ENCODE peak calls at places on chromosomes 3 and 15, in eight cellular contexts. S is neural progenitor cell, O is tibial nerve, T is AG10803, F is type B pancreatic cell, M is GM12865, G is B cell, B is WTC11. R is an unnamed sample.

GRCh38 chr15:52503788-52504496 is 24.7 kb downstream of the MYO5A start:
- DNase-seq in S (no peak), O (no peak), T (no peak), F (no peak), M (peak), G (peak), B (no peak), R (peak)

GRCh38 chr3:33942483-33943150 is 144.2 kb downstream of the PDCD6IP start:
- DNase-seq in S (no peak), O (no peak), T (no peak), F (no peak), M (peak), G (no peak), B (no peak), R (no peak)

GRCh38 chr3:131141770-131142169 is 115.1 kb downstream of the NEK11 start:
- DNase-seq in S (no peak), O (no peak), T (no peak), F (no peak), M (no peak), G (no peak), B (no peak), R (no peak)

GRCh38 chr3:120177907-120178306 is 83.7 kb upstream of the GSK3B start:
- DNase-seq in S (no peak), O (no peak), T (peak), F (no peak), M (peak), G (no peak), B (no peak), R (no peak)

GRCh38 chr15:83613716-83614115 is 40.2 kb upstream of the ADAMTSL3 start:
- DNase-seq in S (no peak), O (no peak), T (peak), F (no peak), M (no peak), G (no peak), B (no peak), R (no peak)

GRCh38 chr3:106229495-106230278 is 360.9 kb upstream of the CBLB start:
- DNase-seq in S (no peak), O (no peak), T (no peak), F (no peak), M (no peak), G (no peak), B (no peak), R (no peak)

GRCh38 chr3:73580343-73580742 is 44.4 kb downstream of the PDZRN3 start:
- DNase-seq in S (no peak), O (no peak), T (peak), F (no peak), M (peak), G (no peak), B (no peak), R (no peak)

GRCh38 chr3:143120716-143121239 is 1.2 kb downstream of the CHST2 start:
- DNase-seq in S (peak), O (no peak), T (peak), F (peak), M (peak), G (peak), B (no peak), R (peak)

DNA sequence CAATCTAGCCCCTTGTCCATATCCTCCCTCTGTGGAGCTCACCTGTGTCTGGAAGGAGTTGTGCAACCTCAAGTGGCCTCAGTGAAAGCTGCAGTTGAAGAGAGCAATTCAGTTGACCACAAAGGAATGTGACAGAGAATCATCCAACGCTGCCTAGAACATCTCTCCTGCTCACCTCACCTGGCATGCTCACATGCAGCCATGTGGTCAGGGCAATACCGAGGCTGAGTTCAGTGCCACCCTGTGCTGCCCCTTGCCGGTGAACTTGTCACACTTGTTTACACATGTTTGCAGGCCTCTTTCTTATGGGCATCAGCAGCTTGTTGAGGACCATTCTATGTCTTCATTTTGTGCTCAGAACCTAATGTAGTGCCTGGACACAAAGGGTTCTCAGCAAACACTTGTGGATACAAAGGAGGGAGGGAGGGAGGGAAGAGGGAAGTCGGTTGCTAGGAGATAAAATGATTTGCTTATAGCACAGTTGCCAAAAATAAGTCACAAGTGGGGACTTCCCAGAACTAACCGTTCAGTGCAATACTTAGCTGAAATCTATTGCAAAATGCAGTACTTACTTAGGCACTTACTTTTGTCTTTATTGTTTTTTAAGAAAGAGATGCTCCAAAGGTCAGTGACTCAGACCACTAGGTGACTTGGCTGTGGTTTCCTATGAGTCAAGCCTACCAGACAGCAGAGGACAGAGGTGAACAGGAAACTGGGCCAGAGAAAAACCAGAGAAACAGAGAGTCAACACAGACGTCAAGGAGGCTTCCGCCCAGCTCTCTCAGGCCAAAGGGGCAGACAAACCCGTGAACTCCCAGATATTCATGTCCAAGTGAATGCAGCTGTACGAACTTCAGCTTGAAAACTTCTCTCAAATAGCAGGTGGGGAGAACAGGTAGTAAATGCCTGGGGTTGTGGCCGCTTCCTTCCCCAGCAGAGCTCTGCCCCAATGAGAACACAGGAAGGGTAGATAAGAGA is 227.8 kb upstream of the CTNNB1 start:
- DNase-seq in S (no peak), O (peak), T (peak), F (no peak), M (peak), G (peak), B (no peak), R (peak)
- TF ChIP-seq CTCF in S (no peak), O (no peak), T (no peak), F (no peak), M (peak), G (no peak), B (no peak), R (peak)

GRCh38 chr3:114669614-114670013 is 375.8 kb downstream of the TIGIT start:
- DNase-seq in S (no peak), O (no peak), T (peak), F (no peak), M (no peak), G (no peak), B (no peak), R (no peak)
- TF ChIP-seq CTCF in S (no peak), O (no peak), T (no peak), F (no peak), M (no peak), G (no peak), B (no peak), R (no peak)

GRCh38 chr3:21174461-21174860 is 576.5 kb downstream of the ZNF385D start:
- DNase-seq in S (no peak), O (no peak), T (peak), F (no peak), M (no peak), G (no peak), B (no peak), R (no peak)

GRCh38 chr3:21169858-21170257 is 581.2 kb downstream of the ZNF385D start:
- DNase-seq in S (no peak), O (no peak), T (no peak), F (no peak), M (no peak), G (no peak), B (no peak), R (no peak)

GRCh38 chr3:21170964-21171363 is 580.0 kb downstream of the ZNF385D start:
- DNase-seq in S (peak), O (no peak), T (no peak), F (no peak), M (peak), G (no peak), B (no peak), R (no peak)
- TF ChIP-seq CTCF in S (peak), O (no peak), T (peak), F (peak), M (peak), G (peak), B (peak), R (peak)

DNA sequence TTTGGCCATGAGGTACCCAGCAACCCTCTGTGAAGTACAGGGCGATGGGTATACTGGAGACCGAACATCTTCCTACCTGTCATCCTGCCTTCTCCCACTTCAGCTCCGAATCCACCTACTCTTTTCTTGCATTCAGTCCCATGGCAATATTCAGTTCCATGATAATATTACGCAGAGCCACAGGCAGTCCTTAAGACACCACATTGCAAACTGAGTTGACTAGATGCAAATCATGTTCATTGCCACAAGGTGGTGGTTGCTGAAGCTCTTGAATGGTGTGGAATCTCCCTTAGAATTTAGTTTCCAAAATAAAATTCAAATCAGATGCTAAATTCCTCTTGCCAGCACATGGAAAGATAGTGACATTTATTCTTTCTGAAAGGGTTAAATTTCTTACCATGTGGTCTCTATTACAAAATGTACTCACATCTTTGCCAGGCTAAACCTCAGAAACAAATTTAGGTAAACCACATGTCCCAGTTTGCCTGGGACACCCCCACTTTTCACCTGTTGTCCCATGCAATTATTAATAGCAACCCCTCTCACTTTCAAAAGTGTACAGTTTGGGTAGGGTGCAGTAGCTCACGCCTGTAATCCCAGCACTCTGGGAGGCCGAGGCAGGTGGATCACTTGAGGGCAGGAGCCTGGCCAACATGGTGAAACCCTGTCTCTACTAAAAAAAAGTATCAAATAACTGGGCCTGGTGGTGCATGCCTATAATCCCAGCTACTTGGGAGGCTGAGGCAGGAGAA is 1.7 kb upstream of the NME9 start:
- DNase-seq in S (no peak), O (no peak), T (peak), F (no peak), M (peak), G (no peak), B (no peak), R (no peak)
- TF ChIP-seq CTCF in S (no peak), O (no peak), T (peak), F (peak), M (peak), G (no peak), B (no peak), R (no peak)

DNA sequence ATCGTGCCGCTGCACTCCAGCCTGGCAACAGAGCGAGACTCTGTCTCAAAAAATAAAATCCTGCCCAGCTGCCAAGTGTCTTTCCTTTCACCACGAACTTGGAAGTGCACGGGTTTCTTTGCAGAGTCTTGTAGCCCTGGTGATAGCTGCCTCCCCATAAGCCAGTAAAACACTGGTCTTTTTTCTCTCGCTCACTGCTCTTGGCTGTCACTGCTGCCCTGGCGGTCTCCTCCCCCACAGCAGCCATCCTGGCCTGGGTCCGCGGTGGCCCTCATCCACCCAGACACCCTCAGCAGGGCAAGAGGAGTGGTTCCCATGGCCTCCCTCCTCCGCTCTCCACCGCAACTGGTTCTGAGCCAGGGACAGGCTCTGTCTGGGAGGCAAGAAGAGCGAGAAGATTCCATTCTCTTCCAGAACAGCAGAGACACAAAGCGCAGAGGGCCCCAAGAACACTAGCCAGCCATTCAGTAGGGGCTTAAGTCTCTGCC is 44.4 kb downstream of the KLHL25 start:
- DNase-seq in S (peak), O (peak), T (peak), F (peak), M (no peak), G (no peak), B (no peak), R (no peak)
- TF ChIP-seq CTCF in S (no peak), O (no peak), T (no peak), F (no peak), M (no peak), G (no peak), B (no peak), R (no peak)

DNA sequence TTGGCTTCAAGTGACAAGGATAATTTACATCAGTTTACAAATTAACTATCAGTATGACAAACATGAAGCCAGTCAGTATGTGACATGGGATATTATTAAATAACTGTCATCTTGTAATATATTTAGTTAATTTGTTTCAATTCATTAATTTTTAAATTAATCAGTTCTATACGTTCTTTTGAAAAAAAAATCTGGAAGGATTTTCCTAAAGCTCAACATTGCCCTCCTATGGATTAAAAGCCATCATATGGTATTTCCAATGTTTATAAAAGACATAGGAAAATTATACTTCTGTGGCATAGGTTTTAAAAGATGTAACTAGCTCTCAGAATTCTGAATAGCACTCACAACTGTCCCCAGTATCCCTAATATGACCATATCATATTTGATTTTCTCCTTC is 134.4 kb downstream of the PLOD2 start:
- DNase-seq in S (no peak), O (no peak), T (no peak), F (no peak), M (no peak), G (no peak), B (no peak), R (no peak)
- TF ChIP-seq CTCF in S (no peak), O (no peak), T (peak), F (peak), M (no peak), G (no peak), B (no peak), R (no peak)

GRCh38 chr15:98807262-98807661 is 158.9 kb downstream of the IGF1R start:
- DNase-seq in S (no peak), O (no peak), T (peak), F (no peak), M (no peak), G (no peak), B (no peak), R (no peak)

GRCh38 chr15:98803228-98804056 is 155.1 kb downstream of the IGF1R start:
- DNase-seq in S (no peak), O (no peak), T (no peak), F (no peak), M (no peak), G (no peak), B (no peak), R (no peak)

GRCh38 chr15:98804057-98804380 is 155.7 kb downstream of the IGF1R start:
- DNase-seq in S (no peak), O (no peak), T (no peak), F (no peak), M (no peak), G (no peak), B (no peak), R (no peak)

GRCh38 chr15:98806275-98806895 is 158.0 kb downstream of the IGF1R start:
- DNase-seq in S (no peak), O (no peak), T (no peak), F (no peak), M (no peak), G (no peak), B (no peak), R (no peak)

GRCh38 chr15:98805434-98806274 is 157.3 kb downstream of the IGF1R start:
- DNase-seq in S (no peak), O (no peak), T (no peak), F (no peak), M (no peak), G (no peak), B (peak), R (no peak)
- TF ChIP-seq CTCF in S (peak), O (no peak), T (peak), F (peak), M (peak), G (no peak), B (no peak), R (no peak)

GRCh38 chr3:141228385-141228784 is 3.2 kb upstream of the PXYLP1 start:
- DNase-seq in S (no peak), O (no peak), T (no peak), F (peak), M (no peak), G (no peak), B (no peak), R (no peak)
- TF ChIP-seq CTCF in S (no peak), O (no peak), T (no peak), F (no peak), M (no peak), G (no peak), B (no peak), R (no peak)

GRCh38 chr15:33994005-33994615 is 25.8 kb downstream of the CHRM5 start:
- DNase-seq in S (peak), O (no peak), T (peak), F (no peak), M (peak), G (no peak), B (peak), R (no peak)
- TF ChIP-seq CTCF in S (peak), O (no peak), T (peak), F (peak), M (peak), G (no peak), B (peak), R (peak)

GRCh38 chr3:70065666-70066253 is 66.2 kb downstream of the SAMMSON start:
- DNase-seq in S (peak), O (no peak), T (no peak), F (no peak), M (no peak), G (no peak), B (peak), R (no peak)
- TF ChIP-seq CTCF in S (peak), O (no peak), T (no peak), F (peak), M (no peak), G (no peak), B (no peak), R (peak)